ENCODE peak calls at places on chromosomes 11 and 22, in five cellular contexts. V, S, T, M and P are unnamed samples. For H3K4me1, the result is how much of the 10 kb centered on the place peaks cover.

GRCh38 chr11:74388678-74389327 is 9.4 kb downstream of the PGM2L1 start:
- DNase-seq in M (peak), T (no peak), S (no peak), V (peak), P (peak)

GRCh38 chr11:115901069-115901468 is 396.9 kb upstream of the CADM1 start:
- DNase-seq in S (no peak), V (no peak), M (no peak), T (no peak), P (no peak)

GRCh38 chr11:127670372-127670771 is 669.8 kb upstream of the KIRREL3 start:
- DNase-seq in M (no peak), S (no peak), T (no peak), V (no peak), P (no peak)

GRCh38 chr11:35035894-35036408 is 103.0 kb upstream of the CD44 start:
- DNase-seq in T (no peak), S (peak), V (no peak), M (no peak), P (no peak)

GRCh38 chr11:128713595-128713994 is 19.7 kb downstream of the FLI1 start:
- DNase-seq in M (no peak), T (no peak), S (peak), V (no peak), P (no peak)

GRCh38 chr11:65435981-65436411 is 13.4 kb downstream of the NEAT1 start:
- DNase-seq in V (no peak), T (peak), S (no peak), M (no peak), P (no peak)

GRCh38 chr22:17536269-17536668 is 27.0 kb upstream of the SLC25A18 start:
- DNase-seq in V (no peak), T (no peak), M (no peak), S (peak), P (peak)

GRCh38 chr22:22553735-22554134 is 5.3 kb downstream of the PRAME start:
- DNase-seq in S (no peak), V (no peak), T (no peak), M (no peak), P (no peak)

GRCh38 chr22:30801695-30802094 is 107.0 kb downstream of the OSBP2 start:
- DNase-seq in M (no peak), V (no peak), T (no peak), S (no peak), P (no peak)

GRCh38 chr11:96187779-96188624 is 155.0 kb downstream of the MAML2 start:
- DNase-seq in V (no peak), T (peak), M (no peak), S (peak), P (no peak)

GRCh38 chr22:41499624-41500280 is 30.8 kb downstream of the ACO2 start:
- DNase-seq in T (no peak), S (no peak), M (no peak), V (no peak), P (no peak)

GRCh38 chr11:110298298-110298765 is 1.9 kb upstream of the RDX start:
- DNase-seq in S (no peak), V (no peak), M (no peak), T (no peak), P (no peak)

GRCh38 chr11:3159296-3160190 is 5.6 kb downstream of the OSBPL5 start:
- DNase-seq in V (no peak), M (peak), S (no peak), T (peak), P (peak)

GRCh38 chr22:37740455-37741311 is 43.8 kb downstream of the TRIOBP start:
- DNase-seq in T (no peak), M (no peak), S (no peak), V (no peak), P (no peak)

GRCh38 chr11:133921026-133921425 is 35.7 kb downstream of the IGSF9B start:
- DNase-seq in M (no peak), T (no peak), V (no peak), S (no peak), P (no peak)

GRCh38 chr22:21837184-21837979 is 30.1 kb downstream of the MAPK1 start:
- DNase-seq in M (peak), T (no peak), V (peak), S (peak), P (no peak)

GRCh38 chr11:44949160-44950035 is 1.3 kb downstream of the TP53I11 start:
- DNase-seq in T (no peak), M (peak), V (peak), S (no peak), P (peak)

DNA sequence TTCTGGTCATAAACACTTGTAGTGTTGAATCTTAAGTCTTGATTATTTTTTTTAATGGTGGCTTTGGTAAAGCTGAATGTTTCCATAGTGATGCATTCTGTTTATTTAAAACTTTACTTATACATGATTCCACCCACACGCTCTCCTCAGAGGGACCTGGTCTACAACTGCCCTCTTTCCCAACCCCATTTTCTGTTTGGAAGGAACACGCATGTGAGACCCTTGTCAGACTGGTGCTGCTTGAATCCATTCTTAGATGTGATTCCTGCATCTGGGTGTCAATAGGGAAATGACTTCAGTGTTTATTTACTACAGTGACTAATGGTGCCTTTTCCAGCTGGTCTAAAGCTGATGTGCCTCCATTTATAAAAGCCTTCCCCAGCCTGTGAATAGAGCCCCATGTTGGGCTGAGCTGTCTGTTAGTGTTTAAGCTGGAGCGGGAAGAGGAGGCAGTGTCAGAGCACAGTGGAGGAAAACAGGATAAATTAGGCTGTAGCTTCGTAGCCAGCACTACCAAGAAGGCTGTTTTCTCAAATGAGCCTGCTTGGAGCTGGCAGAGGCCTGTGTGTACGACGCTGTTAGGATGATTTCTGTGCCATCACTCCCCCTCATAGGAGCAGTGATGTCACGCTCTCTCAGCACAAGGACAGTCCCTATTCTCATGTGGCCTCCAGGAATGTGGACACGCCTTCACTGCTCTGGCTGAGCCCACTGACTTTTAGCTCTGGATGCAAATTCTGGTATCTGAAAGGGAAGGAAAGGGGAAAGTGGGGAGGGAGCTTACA is 18.9 kb upstream of the C11orf96 start:
- DNase-seq in M (no peak), V (no peak), S (peak), T (peak), P (no peak)
- H3K27ac ChIP-seq in M (peak), V (no peak), S (peak), T (peak), P (peak)

DNA sequence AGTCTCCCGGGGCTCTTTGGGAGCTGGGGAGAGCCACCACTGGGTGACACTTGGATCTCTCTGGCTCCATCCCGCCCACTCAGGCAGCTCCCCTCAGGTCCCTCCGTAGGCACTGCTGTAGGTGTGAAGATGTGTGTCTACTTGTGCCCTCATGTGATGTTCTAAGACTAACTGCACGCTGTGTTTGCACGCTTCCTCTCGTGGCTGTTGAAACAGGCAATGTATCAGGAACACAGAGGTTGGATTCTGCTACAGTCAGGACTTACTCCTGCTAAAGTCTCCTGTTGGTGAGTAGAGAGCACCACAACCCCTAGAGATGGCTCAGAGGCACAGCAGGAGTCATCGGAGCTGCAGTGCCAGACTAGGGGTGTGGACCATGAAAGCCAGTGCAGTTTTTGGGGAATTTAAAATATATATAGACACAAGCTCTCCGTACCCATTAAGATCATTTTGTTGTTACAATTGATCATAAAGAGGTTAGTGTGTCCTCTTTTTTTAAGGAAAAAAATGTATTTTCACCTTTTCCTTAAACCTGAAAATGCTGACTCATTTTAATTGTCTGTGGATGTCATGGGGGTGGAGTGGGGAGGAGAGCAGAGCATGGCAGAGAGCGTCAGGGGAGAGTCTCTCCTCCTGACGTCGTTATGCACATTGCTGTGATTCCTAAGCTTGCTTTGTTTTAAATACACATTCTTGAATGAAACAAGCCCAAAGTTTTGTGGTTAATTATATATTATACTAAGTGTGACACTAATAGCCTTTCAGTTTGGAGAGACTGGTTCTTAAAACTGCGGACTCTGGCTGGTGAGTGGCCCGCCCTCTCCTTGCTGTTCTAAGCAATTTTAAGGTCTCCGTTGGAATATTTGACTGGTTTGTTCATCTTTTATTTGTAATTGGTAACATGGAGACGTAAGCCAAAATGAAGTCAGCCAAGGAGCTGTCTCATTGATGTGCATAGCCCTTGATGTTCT is 16.2 kb upstream of the CTTN start:
- DNase-seq in S (peak), T (no peak), M (no peak), V (peak), P (no peak)
- TF ChIP-seq CTCF in S (peak), T (no peak), M (no peak), V (no peak), P (no peak)

GRCh38 chr11:73310661-73311393 is 2.8 kb downstream of the ARHGEF17 start:
- DNase-seq in M (no peak), V (no peak), S (no peak), T (no peak), P (no peak)
- H3K4me1 ChIP-seq in M (half or more), V (under half), S (half or more), T (under half), P (under half)

GRCh38 chr11:17162376-17162775 is 45.4 kb downstream of the PIK3C2A start:
- DNase-seq in M (no peak), V (no peak), T (no peak), S (no peak), P (no peak)
- H3K27ac ChIP-seq in M (no peak), V (no peak), T (no peak), S (no peak), P (no peak)